ENCODE peak calls at places on chromosomes 12 and 14, in five cellular contexts. Y, Q, Z, B and S are unnamed samples.

GRCh38 chr12:51678086-51678724 is 87.2 kb downstream of the SCN8A start:
- DNase-seq in Z (peak; percentile 52), Q (no peak), Y (no peak), B (no peak), S (no peak)

GRCh38 chr14:23751591-23751990 is 115.4 kb downstream of the DHRS2 start:
- DNase-seq in Z (no peak), Y (no peak), B (no peak), Q (no peak), S (no peak)

GRCh38 chr12:39359644-39360043 is 83.3 kb downstream of the KIF21A start:
- DNase-seq in Y (no peak), Q (no peak), Z (no peak), B (no peak), S (no peak)

GRCh38 chr14:104688755-104689619 is at the start of gene INF2:
- DNase-seq in Y (no peak), B (no peak), Q (no peak), Z (peak; percentile 35), S (peak; percentile 38)

GRCh38 chr12:86929962-86930361 is 673.8 kb upstream of the MGAT4C start:
- DNase-seq in Q (no peak), Y (no peak), B (no peak), Z (no peak), S (no peak)

GRCh38 chr12:94644622-94645021 is 5.7 kb downstream of the TMCC3 start:
- DNase-seq in Z (peak; percentile 69), Q (no peak), Y (no peak), B (no peak), S (no peak)

GRCh38 chr12:12008931-12009611 is 61.7 kb upstream of the BCL2L14 start:
- DNase-seq in Z (peak; percentile 93), Y (no peak), Q (no peak), B (no peak), S (peak; percentile 37)

GRCh38 chr12:124819525-124819924 is 44.1 kb downstream of the SCARB1 start:
- DNase-seq in Y (no peak), Q (no peak), B (no peak), Z (no peak), S (no peak)

GRCh38 chr14:89855961-89856360 is 98.6 kb downstream of the EFCAB11 start:
- DNase-seq in Q (no peak), Z (peak; percentile 39), B (no peak), Y (no peak), S (no peak)

GRCh38 chr12:48454675-48455074 is 17.7 kb upstream of the ANP32D start:
- DNase-seq in Y (no peak), Q (no peak), B (no peak), Z (no peak), S (peak; percentile 51)

GRCh38 chr14:102917469-102918211 is 4.8 kb upstream of the AMN start:
- DNase-seq in B (no peak), Y (peak; percentile 45), Q (no peak), Z (no peak), S (peak; percentile 58)

GRCh38 chr14:83467811-83468210 is 1934.2 kb upstream of the SEL1L start:
- DNase-seq in Y (no peak), B (no peak), Q (no peak), Z (peak; percentile 7), S (no peak)

GRCh38 chr12:51000245-51000644 is 25.9 kb downstream of the SLC11A2 start:
- DNase-seq in B (peak; percentile 65), Z (no peak), Y (no peak), Q (no peak), S (no peak)

GRCh38 chr12:94418517-94418916 is 41.1 kb downstream of the CEP83 start:
- DNase-seq in Z (no peak), Q (no peak), Y (no peak), B (no peak), S (no peak)

GRCh38 chr12:98656289-98657101 is 11.4 kb downstream of the APAF1 start:
- DNase-seq in Y (no peak), Q (no peak), Z (no peak), B (no peak), S (no peak)

GRCh38 chr14:32205554-32205953 is 2.5 kb upstream of the RNU6-8 start:
- DNase-seq in Y (no peak), Q (no peak), Z (no peak), B (no peak), S (no peak)

GRCh38 chr14:82190812-82191211 is 657.2 kb upstream of the SEL1L start:
- DNase-seq in B (no peak), Z (no peak), Q (no peak), Y (no peak), S (no peak)

GRCh38 chr14:100822921-100823320 is 3.0 kb upstream of the MEG3 start:
- DNase-seq in B (no peak), Q (no peak), Y (no peak), Z (no peak), S (no peak)

GRCh38 chr12:94458882-94459772 is 540 bp downstream of the CEP83 start:
- DNase-seq in Q (no peak), Z (no peak), B (no peak), Y (no peak), S (peak; percentile 25)

GRCh38 chr14:84877061-84877460 is 652.9 kb upstream of the FLRT2 start:
- DNase-seq in Q (no peak), Z (no peak), B (no peak), Y (no peak), S (no peak)

GRCh38 chr12:50326636-50327284 is 43.4 kb upstream of the LIMA1 start:
- DNase-seq in Y (peak; percentile 31), B (no peak), Q (no peak), Z (peak; percentile 48), S (no peak)

GRCh38 chr12:46788247-46788887 is 37.4 kb downstream of the SLC38A4 start:
- DNase-seq in Y (no peak), B (no peak), Q (no peak), Z (no peak), S (no peak)

GRCh38 chr14:66359500-66359899 is 126.7 kb upstream of the CCDC196 start:
- DNase-seq in Z (peak; percentile 31), B (no peak), Y (no peak), Q (no peak), S (peak; percentile 29)

GRCh38 chr14:68787235-68787727 is 5.6 kb downstream of the ZFP36L1 start:
- DNase-seq in Z (no peak), Y (peak; percentile 49), Q (no peak), B (no peak), S (no peak)

GRCh38 chr12:113190761-113191160 is 5.2 kb downstream of the RITA1 start:
- DNase-seq in Y (no peak), Z (peak; percentile 57), Q (no peak), B (no peak), S (no peak)

GRCh38 chr12:7935773-7936581 is at the start of gene SLC2A3:
- DNase-seq in Y (peak; percentile 72), Q (no peak), B (peak; percentile 60), Z (peak; percentile 85), S (peak; percentile 89)

GRCh38 chr12:100414756-100415155 is 57.9 kb downstream of the SLC17A8 start:
- DNase-seq in B (no peak), Z (no peak), Q (no peak), Y (no peak), S (no peak)

GRCh38 chr14:41299924-41300323 is 306.8 kb upstream of the LRFN5 start:
- DNase-seq in B (no peak), Q (no peak), Z (no peak), Y (no peak), S (no peak)

GRCh38 chr14:67510836-67511235 is 22.3 kb upstream of the PLEKHH1 start:
- DNase-seq in Q (no peak), Y (no peak), B (no peak), Z (no peak), S (no peak)

GRCh38 chr14:106822905-106823304 is 1296.5 kb downstream of the TMEM121 start:
- DNase-seq in B (no peak), Y (no peak), Q (no peak), Z (no peak), S (no peak)

GRCh38 chr14:100237735-100238418 is 1.1 kb upstream of the YY1 start:
- DNase-seq in Q (peak; percentile 67), B (no peak), Z (peak; percentile 25), Y (peak; percentile 43), S (peak; percentile 37)

GRCh38 chr12:70798016-70798768 is 122.3 kb downstream of the PTPRR start:
- DNase-seq in Q (no peak), Y (no peak), Z (no peak), B (no peak), S (no peak)

GRCh38 chr12:7090222-7090998 is 1.8 kb downstream of the C1R start:
- DNase-seq in Y (no peak), Q (no peak), Z (no peak), B (no peak), S (no peak)